ENCODE peak calls at places on chromosome 18, in six cellular contexts. K is HepG2, C is A549, A is endothelial cell of umbilical vein, T is K562, V is GM12878. L is an unnamed sample.

GRCh38 chr18:46497129-46497528 is 159.9 kb downstream of the LOXHD1 start:
- DNase-seq in K (peak), C (no peak), A (no peak), T (peak), V (no peak), L (peak)

GRCh38 chr18:51342815-51343214 is 145.3 kb upstream of the MEX3C start:
- DNase-seq in K (peak), C (peak), A (no peak), T (no peak), V (no peak), L (no peak)

GRCh38 chr18:63553117-63553516 is 10.9 kb downstream of the SERPINB12 start:
- DNase-seq in K (no peak), C (no peak), A (no peak), T (no peak), V (no peak), L (peak)

GRCh38 chr18:56873441-56874140 is 222.4 kb downstream of the WDR7 start:
- DNase-seq in K (peak), C (no peak), A (peak), T (no peak), V (no peak), L (peak)

GRCh38 chr18:52219102-52219501 is 120.9 kb upstream of the DCC start:
- DNase-seq in K (no peak), C (no peak), A (no peak), T (no peak), V (no peak), L (no peak)

GRCh38 chr18:62741118-62741566 is 25.8 kb downstream of the PHLPP1 start:
- DNase-seq in K (peak), C (peak), A (peak), T (peak), V (no peak), L (peak)

GRCh38 chr18:36396190-36396589 is 98.7 kb downstream of the FHOD3 start:
- DNase-seq in K (no peak), C (no peak), A (no peak), T (no peak), V (no peak), L (no peak)

GRCh38 chr18:33870059-33870458 is 292.0 kb downstream of the ASXL3 start:
- DNase-seq in K (no peak), C (no peak), A (no peak), T (no peak), V (no peak), L (no peak)

GRCh38 chr18:22167091-22167470 is 2.3 kb upstream of the GATA6 start:
- DNase-seq in K (no peak), C (peak), A (no peak), T (no peak), V (no peak), L (no peak)

GRCh38 chr18:7438631-7439030 is 128.5 kb upstream of the PTPRM start:
- DNase-seq in K (no peak), C (no peak), A (no peak), T (no peak), V (no peak), L (no peak)

GRCh38 chr18:58230438-58231179 is 186.6 kb downstream of the NEDD4L start:
- DNase-seq in K (no peak), C (no peak), A (no peak), T (no peak), V (no peak), L (no peak)

GRCh38 chr18:10239138-10239537 is 215.3 kb upstream of the APCDD1 start:
- DNase-seq in K (no peak), C (no peak), A (peak), T (no peak), V (no peak), L (no peak)

GRCh38 chr18:13266208-13267100 is 47.9 kb downstream of the LDLRAD4 start:
- DNase-seq in K (no peak), C (no peak), A (no peak), T (no peak), V (no peak), L (no peak)

GRCh38 chr18:27763936-27764335 is 413.0 kb downstream of the CDH2 start:
- DNase-seq in K (no peak), C (no peak), A (no peak), T (no peak), V (no peak), L (no peak)

GRCh38 chr18:23614891-23615290 is 28.6 kb upstream of the NPC1 start:
- DNase-seq in K (no peak), C (no peak), A (no peak), T (no peak), V (no peak), L (no peak)

GRCh38 chr18:36711813-36712444 is 116.9 kb downstream of the TPGS2 start:
- DNase-seq in K (no peak), C (peak), A (no peak), T (no peak), V (no peak), L (no peak)

GRCh38 chr18:69490813-69491212 is 90.1 kb downstream of the DOK6 start:
- DNase-seq in K (no peak), C (no peak), A (peak), T (no peak), V (no peak), L (no peak)

GRCh38 chr18:55861266-55861665 is 273.3 kb upstream of the TCF4 start:
- DNase-seq in K (no peak), C (no peak), A (peak), T (no peak), V (no peak), L (no peak)

GRCh38 chr18:6885992-6886823 is 156.7 kb downstream of the ARHGAP28 start:
- DNase-seq in K (peak), C (peak), A (peak), T (peak), V (no peak), L (peak)

GRCh38 chr18:76131738-76132137 is 363.3 kb downstream of the ZNF516 start:
- DNase-seq in K (no peak), C (no peak), A (no peak), T (peak), V (no peak), L (peak)

GRCh38 chr18:41940506-41941215 is 14.4 kb upstream of the PIK3C3 start:
- DNase-seq in K (no peak), C (no peak), A (no peak), T (no peak), V (no peak), L (no peak)

GRCh38 chr18:53018791-53019190 is 678.8 kb downstream of the DCC start:
- DNase-seq in K (no peak), C (no peak), A (no peak), T (no peak), V (no peak), L (peak)

GRCh38 chr18:1227025-1227424 is 322.4 kb downstream of the ADCYAP1 start:
- DNase-seq in K (no peak), C (no peak), A (no peak), T (no peak), V (no peak), L (no peak)
- TF ChIP-seq POLR2A in K (no peak), C (no peak), A (no peak), T (no peak), V (no peak), L (no peak)

DNA sequence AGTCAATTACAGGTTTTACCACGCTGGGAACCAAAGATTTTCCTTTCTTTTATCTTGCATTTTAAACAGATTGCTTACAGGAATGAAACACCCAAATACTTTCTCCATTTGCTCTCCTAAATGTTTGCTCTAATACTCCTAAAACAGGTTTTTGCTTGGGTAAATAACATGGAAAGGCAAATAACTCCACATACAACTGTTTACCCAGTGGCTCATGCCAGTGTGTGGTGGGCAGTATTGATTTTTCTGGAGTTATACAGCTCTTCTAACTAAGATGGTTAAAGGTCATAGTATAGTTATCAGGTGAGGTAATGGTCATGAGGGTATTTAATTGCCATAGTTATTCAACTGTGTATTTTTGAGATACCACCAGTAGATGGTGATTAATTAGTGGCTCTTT is 61.2 kb upstream of the RAB27B start:
- DNase-seq in K (peak), C (no peak), A (no peak), T (no peak), V (no peak), L (no peak)
- TF ChIP-seq MYC in K (no peak), C (no peak), A (no peak), T (no peak), V (no peak), L (no peak)

GRCh38 chr18:48949606-48950535 is 894 bp downstream of the SMAD7 start:
- DNase-seq in K (no peak), C (no peak), A (peak), T (peak), V (no peak), L (peak)
- TF ChIP-seq POLR2A in K (no peak), C (no peak), A (no peak), T (no peak), V (no peak), L (no peak)

GRCh38 chr18:31723998-31724711 is 36.5 kb downstream of the SLC25A52 start:
- DNase-seq in K (no peak), C (no peak), A (no peak), T (no peak), V (no peak), L (no peak)
- TF ChIP-seq MYC in K (no peak), C (no peak), A (no peak), T (no peak), V (no peak), L (no peak)

GRCh38 chr18:61658431-61658830 is 234.4 kb downstream of the RNF152 start:
- DNase-seq in K (no peak), C (no peak), A (no peak), T (no peak), V (no peak), L (no peak)

GRCh38 chr18:61657066-61657732 is 235.6 kb downstream of the RNF152 start:
- DNase-seq in K (no peak), C (no peak), A (no peak), T (no peak), V (no peak), L (no peak)

GRCh38 chr18:61653823-61654551 is 238.8 kb downstream of the RNF152 start:
- DNase-seq in K (no peak), C (no peak), A (peak), T (no peak), V (no peak), L (no peak)

GRCh38 chr18:61651880-61652268 is 240.9 kb downstream of the RNF152 start:
- DNase-seq in K (no peak), C (no peak), A (no peak), T (no peak), V (no peak), L (no peak)

DNA sequence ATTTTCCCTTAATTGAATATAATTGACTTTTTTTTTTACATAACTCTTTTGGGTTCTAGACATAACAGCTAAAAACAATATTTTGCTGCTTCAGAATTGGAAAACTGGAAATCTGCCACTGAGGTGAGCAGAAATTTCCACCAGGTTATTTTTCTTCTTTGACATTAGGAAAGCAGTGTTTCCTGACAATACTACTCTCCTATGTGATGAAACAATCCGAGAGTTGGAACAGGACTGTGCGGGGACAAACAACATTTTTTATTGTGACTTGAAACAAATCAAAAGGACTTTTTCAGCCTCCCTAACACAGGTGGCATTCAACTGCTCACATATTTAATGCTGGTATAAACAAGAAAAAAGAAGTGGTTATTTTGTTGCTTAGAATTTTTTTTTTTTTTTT is 237.2 kb downstream of the RNF152 start:
- DNase-seq in K (no peak), C (no peak), A (peak), T (no peak), V (no peak), L (no peak)
- TF ChIP-seq POLR2A in K (no peak), C (no peak), A (no peak), T (no peak), V (no peak), L (no peak)

DNA sequence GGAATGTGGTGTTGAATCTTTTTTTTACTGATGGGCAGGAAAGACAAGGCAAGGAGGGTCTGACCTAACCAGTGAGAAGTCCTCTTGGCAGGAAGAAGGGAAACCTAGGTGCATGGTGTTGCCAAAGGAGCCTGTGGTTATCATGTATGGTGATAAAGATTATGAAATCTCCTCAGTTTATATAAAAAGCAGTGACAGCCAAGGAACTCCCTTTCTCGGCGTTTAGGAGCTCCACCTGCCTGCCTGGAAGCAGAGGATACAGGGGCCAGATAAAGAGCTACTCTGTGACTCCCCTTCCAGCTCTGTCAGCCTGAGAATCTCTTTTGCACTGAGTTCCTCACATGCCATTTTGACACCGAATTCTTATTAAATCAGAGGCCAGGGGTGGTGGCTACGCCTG is 26.1 kb downstream of the COLEC12 start:
- DNase-seq in K (no peak), C (no peak), A (no peak), T (no peak), V (no peak), L (no peak)
- TF ChIP-seq MYC in K (no peak), C (no peak), A (no peak), T (no peak), V (no peak), L (no peak)

L was measured in NB4.